ENCODE peak calls at places on chromosome 4, in eight cellular contexts. O is H1; E is psoas muscle; Z is ascending aorta; T is CD8-positive, alpha-beta T cell; R is right lobe of liver; J is lung; F is PC-9. B is an unnamed sample. For H3K4me1, the result is how much of the 10 kb centered on the place peaks cover.

GRCh38 chr4:96131186-96131585 is 291.3 kb downstream of the PDHA2 start:
- DNase-seq in Z (no peak), E (no peak), J (no peak), O (no peak), F (no peak), R (no peak), T (no peak), B (no peak)

GRCh38 chr4:78437608-78438088 is 113.9 kb upstream of the ANXA3 start:
- DNase-seq in J (no peak), T (no peak), Z (no peak), O (no peak), E (no peak), R (no peak), F (no peak), B (no peak)

GRCh38 chr4:60443068-60443467 is 757.1 kb upstream of the ADGRL3 start:
- DNase-seq in E (no peak), R (no peak), J (no peak), Z (no peak), O (no peak), T (no peak), F (no peak), B (no peak)

GRCh38 chr4:41331224-41331623 is 74.5 kb downstream of the UCHL1 start:
- DNase-seq in T (no peak), O (no peak), E (no peak), R (no peak), J (no peak), F (no peak), Z (no peak), B (no peak)

GRCh38 chr4:3346146-3346545 is 53.3 kb downstream of the RGS12 start:
- DNase-seq in Z (no peak), E (no peak), J (peak), O (no peak), R (peak), T (no peak), F (peak), B (no peak)

GRCh38 chr4:20603671-20604313 is 96.5 kb upstream of the PACRGL start:
- DNase-seq in F (no peak), O (no peak), E (no peak), Z (no peak), J (no peak), R (no peak), T (no peak), B (no peak)

GRCh38 chr4:112361181-112361791 is 64.1 kb downstream of the ALPK1 start:
- DNase-seq in J (no peak), E (no peak), T (no peak), F (no peak), R (no peak), O (peak), Z (no peak), B (no peak)

GRCh38 chr4:51884055-51884454 is 41.1 kb downstream of the DCUN1D4 start:
- DNase-seq in F (no peak), E (no peak), Z (no peak), O (no peak), T (no peak), R (no peak), J (no peak), B (no peak)

GRCh38 chr4:141339966-141340365 is 119.3 kb downstream of the ZNF330 start:
- DNase-seq in E (no peak), J (no peak), F (peak), R (no peak), Z (no peak), O (no peak), T (no peak), B (no peak)

GRCh38 chr4:6262847-6263487 is 6.7 kb upstream of the WFS1 start:
- DNase-seq in O (no peak), T (no peak), Z (no peak), R (no peak), J (no peak), F (no peak), E (no peak), B (no peak)

GRCh38 chr4:153296424-153296823 is 48.1 kb upstream of the MND1 start:
- DNase-seq in Z (no peak), O (no peak), T (no peak), R (no peak), F (no peak), J (no peak), E (no peak), B (no peak)

GRCh38 chr4:53932784-53933183 is 131.6 kb downstream of the CHIC2 start:
- DNase-seq in T (no peak), O (no peak), F (no peak), R (no peak), E (no peak), Z (no peak), J (no peak), B (no peak)

GRCh38 chr4:147793973-147794690 is 62.2 kb downstream of the ARHGAP10 start:
- DNase-seq in E (no peak), R (no peak), Z (no peak), J (no peak), O (no peak), F (no peak), T (no peak), B (no peak)

GRCh38 chr4:147791870-147792269 is 60.0 kb downstream of the ARHGAP10 start:
- DNase-seq in E (no peak), J (no peak), Z (no peak), R (no peak), T (no peak), O (no peak), F (no peak), B (no peak)

GRCh38 chr4:147791341-147791740 is 59.5 kb downstream of the ARHGAP10 start:
- DNase-seq in T (no peak), Z (no peak), R (no peak), J (no peak), O (no peak), F (no peak), E (no peak), B (no peak)

GRCh38 chr4:147794787-147795413 is 63.0 kb downstream of the ARHGAP10 start:
- DNase-seq in R (no peak), Z (no peak), J (no peak), E (no peak), O (no peak), T (no peak), F (no peak), B (no peak)

GRCh38 chr4:147793569-147793968 is 61.7 kb downstream of the ARHGAP10 start:
- DNase-seq in F (peak), J (no peak), T (no peak), R (no peak), Z (no peak), E (no peak), O (no peak), B (no peak)
- H3K27ac ChIP-seq in F (peak), J (no peak), T (no peak), R (no peak), Z (no peak), E (peak), O (no peak), B (no peak)

GRCh38 chr4:39048291-39048690 is 13.7 kb upstream of the KLHL5 start:
- DNase-seq in J (no peak), O (no peak), E (no peak), F (no peak), T (no peak), Z (no peak), R (no peak), B (no peak)
- H3K4me1 ChIP-seq in J (under half), O (under half), E (under half), F (under half), T (under half), Z (under half), R (under half), B (under half)

DNA sequence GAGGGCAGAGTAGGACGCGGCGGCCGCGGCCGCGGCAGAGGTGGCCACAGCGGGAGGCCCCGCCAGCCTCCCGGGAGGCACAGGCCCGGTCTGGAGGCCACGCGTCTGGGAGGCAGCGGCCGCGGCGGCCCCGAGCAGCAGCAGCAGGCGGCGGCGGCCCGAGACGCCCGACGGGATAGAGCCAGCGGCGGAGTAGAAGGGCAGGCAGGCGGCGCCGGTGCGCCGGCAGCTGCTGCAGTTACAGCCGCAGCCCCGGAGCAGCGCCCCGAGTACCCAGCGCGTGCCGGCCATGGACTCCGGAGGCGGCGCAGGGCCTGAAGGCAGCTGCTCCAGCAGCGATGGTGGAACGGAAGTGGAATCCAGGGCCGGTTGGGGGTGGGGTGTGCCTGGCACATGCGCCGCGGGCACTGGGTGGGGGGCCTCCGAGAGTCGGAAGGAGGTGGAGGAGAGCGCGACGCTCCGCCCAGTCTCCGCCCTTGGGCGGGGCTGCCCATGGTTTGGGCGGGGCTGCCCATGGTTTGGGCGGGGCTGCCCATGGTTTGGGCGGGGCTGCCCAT is at the start of gene GRSF1:
- DNase-seq in E (peak), T (peak), O (peak), J (peak), R (peak), F (peak), Z (peak), B (peak)
- TF ChIP-seq CTCF in E (peak), T (no peak), O (no peak), J (no peak), R (no peak), F (no peak), Z (no peak), B (peak)

GRCh38 chr4:184329235-184330007 is 111.7 kb upstream of the ENPP6 start:
- DNase-seq in T (no peak), Z (no peak), J (no peak), E (no peak), F (peak), R (peak), O (no peak), B (no peak)
- H3K27ac ChIP-seq in T (no peak), Z (no peak), J (no peak), E (no peak), F (no peak), R (no peak), O (no peak), B (peak)

DNA sequence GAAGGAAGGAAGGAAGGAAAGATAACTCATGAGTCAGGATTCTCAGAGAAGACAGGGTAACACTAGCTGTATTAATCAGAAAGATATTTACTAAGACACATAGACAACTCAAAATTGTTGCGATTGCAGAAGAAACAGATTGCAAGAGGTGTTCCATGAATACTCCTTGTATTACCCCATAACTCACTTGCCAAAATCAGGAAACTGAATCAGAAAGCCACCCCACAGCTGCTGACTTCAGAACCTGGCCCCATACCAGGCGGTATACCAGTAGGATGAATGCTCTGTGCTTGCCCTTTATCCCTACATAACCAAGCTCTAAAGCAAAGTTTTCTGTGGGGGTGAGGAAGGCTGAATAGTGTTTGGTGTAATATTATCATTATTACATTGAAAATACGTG is 468.5 kb downstream of the IQCM start:
- DNase-seq in E (no peak), R (no peak), O (no peak), F (no peak), T (no peak), J (no peak), Z (no peak), B (no peak)
- H3K4me1 ChIP-seq in E (under half), R (under half), O (under half), F (under half), T (under half), J (under half), Z (under half), B (under half)

B was measured in heart left ventricle.